ENCODE peak calls at places on chromosomes 11 and 22, in eight cellular contexts. O is tibial artery; W is right lobe of liver; E is CD8-positive, alpha-beta T cell; D is colonic mucosa; K is cardiac muscle cell; F is substantia nigra; M is mammary epithelial cell. L is an unnamed sample.

GRCh38 chr11:1920909-1921575 is 1.5 kb downstream of the TNNT3 start:
- DNase-seq in O (no peak), W (no peak), E (no peak), D (peak; percentile 15), K (no peak), F (no peak), M (no peak), L (peak; percentile 42)

GRCh38 chr11:35947437-35947836 is 3.6 kb downstream of the LDLRAD3 start:
- DNase-seq in O (no peak), W (no peak), E (no peak), D (no peak), K (no peak), F (no peak), M (no peak), L (no peak)

GRCh38 chr11:8035225-8035846 is 45.7 kb upstream of the TUB start:
- DNase-seq in O (no peak), W (no peak), E (no peak), D (no peak), K (no peak), F (no peak), M (no peak), L (no peak)

GRCh38 chr11:66192181-66192888 is 76.1 kb upstream of the RAB1B start:
- DNase-seq in O (no peak), W (no peak), E (no peak), D (no peak), K (no peak), F (no peak), M (no peak), L (no peak)

GRCh38 chr11:1694064-1694845 is 2.7 kb upstream of the KRTAP5-6 start:
- DNase-seq in O (peak; percentile 88), W (peak; percentile 93), E (peak; percentile 90), D (peak; percentile 90), K (peak; percentile 91), F (peak; percentile 85), M (peak; percentile 58), L (peak; percentile 82)

GRCh38 chr22:21446128-21446826 is 20.9 kb upstream of the TMEM191C start:
- DNase-seq in O (peak; percentile 54), W (peak; percentile 14), E (no peak), D (no peak), K (no peak), F (no peak), M (no peak), L (no peak)

GRCh38 chr11:6733326-6734030 is 38.3 kb downstream of the OR2AG2 start:
- DNase-seq in O (no peak), W (no peak), E (no peak), D (no peak), K (no peak), F (no peak), M (no peak), L (no peak)

GRCh38 chr11:116742104-116742503 is 30.7 kb downstream of the BUD13 start:
- DNase-seq in O (no peak), W (no peak), E (no peak), D (no peak), K (no peak), F (no peak), M (no peak), L (no peak)

GRCh38 chr11:111045408-111045806 is 200.1 kb upstream of the POU2AF2 start:
- DNase-seq in O (no peak), W (no peak), E (no peak), D (no peak), K (no peak), F (no peak), M (no peak), L (no peak)

DNA sequence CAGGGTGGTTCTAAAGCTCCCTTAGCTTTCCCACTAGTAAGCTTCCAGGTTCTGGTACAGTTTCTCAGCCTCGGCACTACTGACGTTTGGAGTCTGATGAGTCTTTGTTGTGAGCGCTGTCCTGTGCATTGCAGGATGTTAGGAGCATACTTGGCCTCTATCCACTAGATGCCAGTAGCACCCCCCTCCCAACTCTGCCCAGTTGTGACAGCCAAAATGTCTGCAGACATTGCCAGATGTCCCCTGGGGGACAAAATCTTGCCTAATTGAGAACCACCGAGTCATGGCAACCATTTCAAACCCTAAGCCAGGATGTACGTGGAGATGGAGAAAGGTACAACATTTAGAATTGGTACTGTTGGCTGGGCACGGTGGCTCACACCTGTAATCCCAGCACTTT is 68.7 kb downstream of the PTPRJ start:
- DNase-seq in O (no peak), W (no peak), E (no peak), D (no peak), K (no peak), F (no peak), M (no peak), L (no peak)
- H3K27ac ChIP-seq in O (no peak overlapping the region), W (no peak overlapping the region), E (no peak overlapping the region), D (no peak overlapping the region), K (peak overlapping the region; percentile 17), F (peak overlapping the region; percentile 72), M (no peak overlapping the region), L (no peak overlapping the region)

GRCh38 chr22:35065183-35065582 is 775 bp upstream of the ISX start:
- DNase-seq in O (no peak), W (no peak), E (no peak), D (no peak), K (no peak), F (no peak), M (no peak), L (no peak)
- H3K27ac ChIP-seq in O (no peak overlapping the region), W (no peak overlapping the region), E (no peak overlapping the region), D (peak overlapping the region; percentile 79), K (no peak overlapping the region), F (no peak overlapping the region), M (no peak overlapping the region), L (peak overlapping the region; percentile 76)

GRCh38 chr11:64161037-64161436 is 4.9 kb downstream of the MACROD1 start:
- DNase-seq in O (no peak), W (no peak), E (no peak), D (no peak), K (no peak), F (no peak), M (no peak), L (no peak)

GRCh38 chr11:64163951-64164350 is 2.0 kb downstream of the MACROD1 start:
- DNase-seq in O (no peak), W (no peak), E (no peak), D (no peak), K (no peak), F (no peak), M (no peak), L (no peak)

GRCh38 chr11:64164392-64165312 is 1.3 kb downstream of the MACROD1 start:
- DNase-seq in O (no peak), W (peak; percentile 73), E (no peak), D (peak; percentile 67), K (peak; percentile 32), F (no peak), M (no peak), L (no peak)

GRCh38 chr11:64165842-64166635 is at the start of gene MACROD1:
- DNase-seq in O (peak; percentile 92), W (peak; percentile 94), E (peak; percentile 84), D (peak; percentile 92), K (peak; percentile 87), F (peak; percentile 74), M (peak; percentile 82), L (peak; percentile 85)

GRCh38 chr11:64165482-64165841 is 451 bp downstream of the MACROD1 start:
- DNase-seq in O (no peak), W (no peak), E (no peak), D (peak; percentile 45), K (peak; percentile 22), F (no peak), M (no peak), L (peak; percentile 55)
- H3K27ac ChIP-seq in O (peak overlapping the region; percentile 75), W (peak overlapping the region; percentile 72), E (no peak overlapping the region), D (peak overlapping the region; percentile 86), K (no peak overlapping the region), F (peak overlapping the region; percentile 64), M (no peak overlapping the region), L (peak overlapping the region; percentile 56)

GRCh38 chr11:94127632-94128031 is 1.0 kb upstream of the PANX1 start:
- DNase-seq in O (no peak), W (no peak), E (no peak), D (no peak), K (no peak), F (no peak), M (no peak), L (no peak)
- H3K27ac ChIP-seq in O (peak overlapping the region; percentile 86), W (no peak overlapping the region), E (peak overlapping the region; percentile 85), D (peak overlapping the region; percentile 89), K (peak overlapping the region; percentile 97), F (no peak overlapping the region), M (peak overlapping the region; percentile 92), L (no peak overlapping the region)

GRCh38 chr22:38832005-38832978 is 11.5 kb downstream of the NPTXR start:
- DNase-seq in O (peak; percentile 40), W (peak; percentile 8), E (no peak), D (no peak), K (no peak), F (peak; percentile 14), M (no peak), L (no peak)

GRCh38 chr22:38831166-38831945 is 12.5 kb downstream of the NPTXR start:
- DNase-seq in O (peak; percentile 60), W (no peak), E (no peak), D (no peak), K (no peak), F (no peak), M (peak; percentile 75), L (no peak)

GRCh38 chr22:38830026-38830844 is 13.6 kb downstream of the NPTXR start:
- DNase-seq in O (no peak), W (no peak), E (no peak), D (no peak), K (no peak), F (no peak), M (no peak), L (no peak)

GRCh38 chr22:38829485-38829884 is 14.3 kb downstream of the NPTXR start:
- DNase-seq in O (no peak), W (no peak), E (no peak), D (no peak), K (no peak), F (no peak), M (no peak), L (no peak)

DNA sequence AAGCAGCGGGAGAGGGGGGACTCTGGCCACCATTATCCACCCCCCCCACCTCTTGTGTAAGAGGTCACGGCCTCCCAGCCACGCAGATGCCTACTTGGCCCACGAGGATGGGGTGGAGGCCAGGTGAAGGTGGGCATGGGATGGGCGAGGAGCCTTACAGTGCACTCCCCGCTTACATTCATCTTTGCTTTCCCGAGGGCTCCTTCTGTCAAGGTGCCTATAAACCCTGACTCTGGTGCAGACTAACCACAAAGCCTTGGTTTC is 13.1 kb downstream of the NPTXR start:
- DNase-seq in O (no peak), W (no peak), E (no peak), D (no peak), K (no peak), F (no peak), M (no peak), L (no peak)
- H3K27ac ChIP-seq in O (no peak overlapping the region), W (no peak overlapping the region), E (no peak overlapping the region), D (no peak overlapping the region), K (no peak overlapping the region), F (no peak overlapping the region), M (no peak overlapping the region), L (no peak overlapping the region)

L was measured in Peyer's patch.